ENCODE peak calls at places on chromosomes 2 and 18, in four cellular contexts. One of them, this sample, is unnamed.
A peak's percentile ranks its signal among the peaks of the same experiment; 100 is the strongest.

GRCh38 chr2:31318360-31319336 is 84.7 kb downstream of the EHD3 start:
- DNase-seq in HCT116: no peak
- DNase-seq in NAMALWA: peak; percentile 63
- DNase-seq in skeletal muscle cell: no peak
- DNase-seq in this sample: no peak

GRCh38 chr2:143083636-143084035 is 45.6 kb upstream of the ARHGAP15 start:
- DNase-seq in HCT116: no peak
- DNase-seq in NAMALWA: no peak
- DNase-seq in skeletal muscle cell: peak; percentile 72
- DNase-seq in this sample: no peak

GRCh38 chr2:121055088-121055487 is 229.9 kb downstream of the TFCP2L1 start:
- DNase-seq in HCT116: no peak
- DNase-seq in NAMALWA: no peak
- DNase-seq in skeletal muscle cell: no peak
- DNase-seq in this sample: no peak

GRCh38 chr18:41972067-41973000 is 17.3 kb downstream of the PIK3C3 start:
- DNase-seq in HCT116: no peak
- DNase-seq in NAMALWA: no peak
- DNase-seq in skeletal muscle cell: no peak
- DNase-seq in this sample: no peak

GRCh38 chr2:27191107-27191829 is 20.6 kb upstream of the ATRAID start:
- DNase-seq in HCT116: peak; percentile 43
- DNase-seq in NAMALWA: peak; percentile 87
- DNase-seq in skeletal muscle cell: no peak
- DNase-seq in this sample: no peak

GRCh38 chr18:48751727-48752468 is 198.9 kb downstream of the SMAD7 start:
- DNase-seq in HCT116: no peak
- DNase-seq in NAMALWA: no peak
- DNase-seq in skeletal muscle cell: no peak
- DNase-seq in this sample: no peak

GRCh38 chr18:48894799-48895346 is 55.9 kb downstream of the SMAD7 start:
- DNase-seq in HCT116: no peak
- DNase-seq in NAMALWA: no peak
- DNase-seq in skeletal muscle cell: no peak
- DNase-seq in this sample: no peak

GRCh38 chr2:72561621-72562318 is 264.1 kb downstream of the EXOC6B start:
- DNase-seq in HCT116: no peak
- DNase-seq in NAMALWA: no peak
- DNase-seq in skeletal muscle cell: peak; percentile 11
- DNase-seq in this sample: no peak

GRCh38 chr2:158665536-158666302 is 129.4 kb upstream of the DAPL1 start:
- DNase-seq in HCT116: no peak
- DNase-seq in NAMALWA: no peak
- DNase-seq in skeletal muscle cell: no peak
- DNase-seq in this sample: no peak

GRCh38 chr2:230668184-230668938 is 44.3 kb upstream of the CAB39 start:
- DNase-seq in HCT116: no peak
- DNase-seq in NAMALWA: peak; percentile 9
- DNase-seq in skeletal muscle cell: no peak
- DNase-seq in this sample: no peak

GRCh38 chr2:25454824-25455611 is 113.3 kb upstream of the DNMT3A start:
- DNase-seq in HCT116: no peak
- DNase-seq in NAMALWA: no peak
- DNase-seq in skeletal muscle cell: no peak
- DNase-seq in this sample: no peak

GRCh38 chr2:6977095-6977777 is 60.0 kb downstream of the RNF144A start:
- DNase-seq in HCT116: no peak
- DNase-seq in NAMALWA: no peak
- DNase-seq in skeletal muscle cell: no peak
- DNase-seq in this sample: no peak

GRCh38 chr2:41698787-41699422 is 348.9 kb upstream of the PKDCC start:
- DNase-seq in HCT116: no peak
- DNase-seq in NAMALWA: peak; percentile 22
- DNase-seq in skeletal muscle cell: no peak
- DNase-seq in this sample: no peak

GRCh38 chr2:219344756-219345458 is 12.4 kb upstream of the RESP18 start:
- DNase-seq in HCT116: no peak
- DNase-seq in NAMALWA: no peak
- DNase-seq in skeletal muscle cell: no peak
- DNase-seq in this sample: peak; percentile 23

GRCh38 chr2:224754129-224754528 is 38.0 kb upstream of the CCDC195 start:
- DNase-seq in HCT116: no peak
- DNase-seq in NAMALWA: no peak
- DNase-seq in skeletal muscle cell: peak; percentile 94
- DNase-seq in this sample: no peak

GRCh38 chr2:161219213-161219612 is 59.0 kb downstream of the TANK start:
- DNase-seq in HCT116: no peak
- DNase-seq in NAMALWA: no peak
- DNase-seq in skeletal muscle cell: no peak
- DNase-seq in this sample: no peak

GRCh38 chr2:231413921-231414476 is 18.5 kb downstream of the B3GNT7 start:
- DNase-seq in HCT116: no peak
- DNase-seq in NAMALWA: no peak
- DNase-seq in skeletal muscle cell: no peak
- DNase-seq in this sample: no peak

GRCh38 chr2:237694423-237695194 is 67.2 kb downstream of the LRRFIP1 start:
- DNase-seq in HCT116: no peak
- DNase-seq in NAMALWA: no peak
- DNase-seq in skeletal muscle cell: no peak
- DNase-seq in this sample: no peak

GRCh38 chr2:210072922-210073509 is 70.6 kb downstream of the RPE start:
- DNase-seq in HCT116: peak; percentile 35
- DNase-seq in NAMALWA: peak; percentile 68
- DNase-seq in skeletal muscle cell: peak; percentile 18
- DNase-seq in this sample: no peak

GRCh38 chr2:65465857-65466256 is 33.5 kb upstream of the SPRED2 start:
- DNase-seq in HCT116: no peak
- DNase-seq in NAMALWA: no peak
- DNase-seq in skeletal muscle cell: no peak
- DNase-seq in this sample: no peak

GRCh38 chr2:69667805-69668382 is 24.4 kb upstream of the AAK1 start:
- DNase-seq in HCT116: no peak
- DNase-seq in NAMALWA: no peak
- DNase-seq in skeletal muscle cell: no peak
- DNase-seq in this sample: no peak

GRCh38 chr2:100292022-100292580 is 30.2 kb downstream of the LONRF2 start:
- DNase-seq in HCT116: peak; percentile 90
- DNase-seq in NAMALWA: peak; percentile 5
- DNase-seq in skeletal muscle cell: peak; percentile 54
- DNase-seq in this sample: no peak

GRCh38 chr2:240919161-240919781 is 13.1 kb downstream of the CROCC2 start:
- DNase-seq in HCT116: no peak
- DNase-seq in NAMALWA: no peak
- DNase-seq in skeletal muscle cell: no peak
- DNase-seq in this sample: no peak

GRCh38 chr2:223051580-223052375 is at the start of gene KCNE4:
- DNase-seq in HCT116: no peak
- DNase-seq in NAMALWA: no peak
- DNase-seq in skeletal muscle cell: peak; percentile 75
- DNase-seq in this sample: no peak

GRCh38 chr2:205852457-205852856 is 170.2 kb downstream of the NRP2 start:
- DNase-seq in HCT116: no peak
- DNase-seq in NAMALWA: no peak
- DNase-seq in skeletal muscle cell: no peak
- DNase-seq in this sample: no peak

GRCh38 chr2:190216829-190217228 is 102.8 kb downstream of the HIBCH start:
- DNase-seq in HCT116: no peak
- DNase-seq in NAMALWA: peak; percentile 41
- DNase-seq in skeletal muscle cell: no peak
- DNase-seq in this sample: peak; percentile 91

GRCh38 chr18:79606621-79607331 is 72.8 kb upstream of the CTDP1 start:
- DNase-seq in HCT116: no peak
- DNase-seq in NAMALWA: no peak
- DNase-seq in skeletal muscle cell: no peak
- DNase-seq in this sample: no peak

This sample was measured in NCI-H510A.